ENCODE peak calls at places on chromosomes 3 and 15, in four cellular contexts. One of them, this sample, is unnamed.

GRCh38 chr3:1527780-1528179 is 435.0 kb downstream of the CNTN6 start:
- DNase-seq in hypothalamus: no peak
- DNase-seq in mucosa of gallbladder: no peak
- DNase-seq in endodermal cell: no peak
- DNase-seq in this sample: no peak

GRCh38 chr3:146814601-146815315 is 209.6 kb upstream of the PLSCR5 start:
- DNase-seq in hypothalamus: no peak
- DNase-seq in mucosa of gallbladder: no peak
- DNase-seq in endodermal cell: no peak
- DNase-seq in this sample: no peak

GRCh38 chr3:61409638-61410037 is 151.7 kb upstream of the PTPRG start:
- DNase-seq in hypothalamus: no peak
- DNase-seq in mucosa of gallbladder: no peak
- DNase-seq in endodermal cell: no peak
- DNase-seq in this sample: no peak

GRCh38 chr15:85639752-85640381 is 154.9 kb downstream of the KLHL25 start:
- DNase-seq in hypothalamus: no peak
- DNase-seq in mucosa of gallbladder: no peak
- DNase-seq in endodermal cell: no peak
- DNase-seq in this sample: no peak

GRCh38 chr15:77468896-77469295 is 48.2 kb downstream of the HMG20A start:
- DNase-seq in hypothalamus: no peak
- DNase-seq in mucosa of gallbladder: no peak
- DNase-seq in endodermal cell: no peak
- DNase-seq in this sample: no peak

GRCh38 chr3:32203854-32204253 is 34.6 kb upstream of the CMTM8 start:
- DNase-seq in hypothalamus: no peak
- DNase-seq in mucosa of gallbladder: no peak
- DNase-seq in endodermal cell: no peak
- DNase-seq in this sample: no peak

GRCh38 chr3:69422751-69423150 is 36.9 kb upstream of the FRMD4B start:
- DNase-seq in hypothalamus: no peak
- DNase-seq in mucosa of gallbladder: no peak
- DNase-seq in endodermal cell: no peak
- DNase-seq in this sample: no peak

GRCh38 chr3:22729981-22730380 is 473.1 kb upstream of the UBE2E2 start:
- DNase-seq in hypothalamus: no peak
- DNase-seq in mucosa of gallbladder: no peak
- DNase-seq in endodermal cell: no peak
- DNase-seq in this sample: peak

GRCh38 chr15:37873336-37873735 is 61.1 kb upstream of the TMCO5A start:
- DNase-seq in hypothalamus: no peak
- DNase-seq in mucosa of gallbladder: no peak
- DNase-seq in endodermal cell: no peak
- DNase-seq in this sample: no peak

GRCh38 chr3:168968611-168969010 is 694.9 kb downstream of the MECOM start:
- DNase-seq in hypothalamus: no peak
- DNase-seq in mucosa of gallbladder: no peak
- DNase-seq in endodermal cell: no peak
- DNase-seq in this sample: no peak

GRCh38 chr3:45398167-45398566 is 9.8 kb downstream of the LARS2 start:
- DNase-seq in hypothalamus: no peak
- DNase-seq in mucosa of gallbladder: no peak
- DNase-seq in endodermal cell: no peak
- DNase-seq in this sample: no peak

GRCh38 chr3:124429129-124429815 is 301.0 kb upstream of the UMPS start:
- DNase-seq in hypothalamus: no peak
- DNase-seq in mucosa of gallbladder: no peak
- DNase-seq in endodermal cell: no peak
- DNase-seq in this sample: no peak

GRCh38 chr3:152957488-152957887 is 122.6 kb downstream of the P2RY1 start:
- DNase-seq in hypothalamus: no peak
- DNase-seq in mucosa of gallbladder: no peak
- DNase-seq in endodermal cell: no peak
- DNase-seq in this sample: no peak

GRCh38 chr3:126035362-126036050 is 48.4 kb downstream of the SLC41A3 start:
- DNase-seq in hypothalamus: no peak
- DNase-seq in mucosa of gallbladder: no peak
- DNase-seq in endodermal cell: no peak
- DNase-seq in this sample: peak

GRCh38 chr3:10392906-10393461 is 72.1 kb upstream of the SEC13 start:
- DNase-seq in hypothalamus: no peak
- DNase-seq in mucosa of gallbladder: no peak
- DNase-seq in endodermal cell: no peak
- DNase-seq in this sample: no peak

GRCh38 chr15:40293905-40294895 is 11.3 kb upstream of the ANKRD63 start:
- DNase-seq in hypothalamus: no peak
- DNase-seq in mucosa of gallbladder: no peak
- DNase-seq in endodermal cell: no peak
- DNase-seq in this sample: no peak

GRCh38 chr3:29822051-29822450 is 541.2 kb downstream of the RBMS3 start:
- DNase-seq in hypothalamus: no peak
- DNase-seq in mucosa of gallbladder: no peak
- DNase-seq in endodermal cell: no peak
- DNase-seq in this sample: no peak

This sample was measured in D341Med.